ENCODE peak calls at places on chromosomes 3 and 15, in five cellular contexts. One of them, this sample, is unnamed.

GRCh38 chr3:10426346-10427233 is 78.8 kb downstream of the ATP2B2 start:
- DNase-seq in mammary epithelial cell: no peak
- DNase-seq in transverse colon: no peak
- DNase-seq in endothelial cell: no peak
- DNase-seq in tibial nerve: no peak
- DNase-seq in this sample: no peak

GRCh38 chr15:43799209-43799944 is 643 bp downstream of the SERINC4 start:
- DNase-seq in mammary epithelial cell: no peak
- DNase-seq in transverse colon: peak; percentile 32
- DNase-seq in endothelial cell: no peak
- DNase-seq in tibial nerve: no peak
- DNase-seq in this sample: no peak

GRCh38 chr3:149612456-149612855 is 45.4 kb downstream of the WWTR1 start:
- DNase-seq in mammary epithelial cell: no peak
- DNase-seq in transverse colon: no peak
- DNase-seq in endothelial cell: no peak
- DNase-seq in tibial nerve: no peak
- DNase-seq in this sample: no peak

GRCh38 chr3:188489639-188490405 is 335.9 kb downstream of the LPP start:
- DNase-seq in mammary epithelial cell: peak; percentile 17
- DNase-seq in transverse colon: no peak
- DNase-seq in endothelial cell: no peak
- DNase-seq in tibial nerve: no peak
- DNase-seq in this sample: no peak

GRCh38 chr3:110925804-110926203 is 145.8 kb upstream of the NECTIN3 start:
- DNase-seq in mammary epithelial cell: no peak
- DNase-seq in transverse colon: no peak
- DNase-seq in endothelial cell: no peak
- DNase-seq in tibial nerve: no peak
- DNase-seq in this sample: no peak

GRCh38 chr3:120300971-120301370 is 15.9 kb upstream of the GPR156 start:
- DNase-seq in mammary epithelial cell: no peak
- DNase-seq in transverse colon: no peak
- DNase-seq in endothelial cell: no peak
- DNase-seq in tibial nerve: no peak
- DNase-seq in this sample: no peak

GRCh38 chr15:71124937-71125755 is 9.9 kb downstream of the THSD4 start:
- DNase-seq in mammary epithelial cell: no peak
- DNase-seq in transverse colon: no peak
- DNase-seq in endothelial cell: no peak
- DNase-seq in tibial nerve: no peak
- DNase-seq in this sample: no peak

GRCh38 chr3:140510303-140510861 is 167.5 kb upstream of the TRIM42 start:
- DNase-seq in mammary epithelial cell: no peak
- DNase-seq in transverse colon: no peak
- DNase-seq in endothelial cell: no peak
- DNase-seq in tibial nerve: no peak
- DNase-seq in this sample: no peak

GRCh38 chr3:29026959-29027358 is 253.9 kb upstream of the RBMS3 start:
- DNase-seq in mammary epithelial cell: peak; percentile 86
- DNase-seq in transverse colon: no peak
- DNase-seq in endothelial cell: no peak
- DNase-seq in tibial nerve: no peak
- DNase-seq in this sample: no peak

GRCh38 chr15:95162967-95163531 is 931.7 kb downstream of the MCTP2 start:
- DNase-seq in mammary epithelial cell: peak; percentile 94
- DNase-seq in transverse colon: no peak
- DNase-seq in endothelial cell: no peak
- DNase-seq in tibial nerve: no peak
- DNase-seq in this sample: no peak

GRCh38 chr15:23095796-23096195 is 40.8 kb downstream of the GOLGA6L1 start:
- DNase-seq in mammary epithelial cell: no peak
- DNase-seq in transverse colon: no peak
- DNase-seq in endothelial cell: no peak
- DNase-seq in tibial nerve: no peak
- DNase-seq in this sample: no peak

GRCh38 chr3:197520311-197521276 is 35.2 kb downstream of the BDH1 start:
- DNase-seq in mammary epithelial cell: no peak
- DNase-seq in transverse colon: peak; percentile 88
- DNase-seq in endothelial cell: no peak
- DNase-seq in tibial nerve: no peak
- DNase-seq in this sample: no peak

GRCh38 chr3:15958692-15959433 is 161.1 kb upstream of the ANKRD28 start:
- DNase-seq in mammary epithelial cell: no peak
- DNase-seq in transverse colon: no peak
- DNase-seq in endothelial cell: no peak
- DNase-seq in tibial nerve: no peak
- DNase-seq in this sample: no peak

GRCh38 chr15:87944051-87944450 is 312.5 kb downstream of the NTRK3 start:
- DNase-seq in mammary epithelial cell: no peak
- DNase-seq in transverse colon: no peak
- DNase-seq in endothelial cell: no peak
- DNase-seq in tibial nerve: no peak
- DNase-seq in this sample: no peak

GRCh38 chr3:47991341-47991740 is 24.9 kb downstream of the MAP4 start:
- DNase-seq in mammary epithelial cell: no peak
- DNase-seq in transverse colon: no peak
- DNase-seq in endothelial cell: no peak
- DNase-seq in tibial nerve: no peak
- DNase-seq in this sample: no peak

GRCh38 chr3:46660543-46661523 is 32.6 kb downstream of the ALS2CL start:
- DNase-seq in mammary epithelial cell: peak; percentile 70
- DNase-seq in transverse colon: no peak
- DNase-seq in endothelial cell: no peak
- DNase-seq in tibial nerve: no peak
- DNase-seq in this sample: no peak

GRCh38 chr15:52794665-52795463 is 4.7 kb upstream of the ONECUT1 start:
- DNase-seq in mammary epithelial cell: no peak
- DNase-seq in transverse colon: no peak
- DNase-seq in endothelial cell: no peak
- DNase-seq in tibial nerve: no peak
- DNase-seq in this sample: no peak

GRCh38 chr15:35168464-35168863 is 83.4 kb upstream of the NANOGP8 start:
- DNase-seq in mammary epithelial cell: peak; percentile 11
- DNase-seq in transverse colon: no peak
- DNase-seq in endothelial cell: no peak
- DNase-seq in tibial nerve: no peak
- DNase-seq in this sample: no peak

GRCh38 chr3:50314342-50314741 is 8.2 kb downstream of the HYAL2 start:
- DNase-seq in mammary epithelial cell: no peak
- DNase-seq in transverse colon: no peak
- DNase-seq in endothelial cell: no peak
- DNase-seq in tibial nerve: no peak
- DNase-seq in this sample: no peak

GRCh38 chr3:155407331-155407730 is 113.8 kb upstream of the STRIT1 start:
- DNase-seq in mammary epithelial cell: no peak
- DNase-seq in transverse colon: no peak
- DNase-seq in endothelial cell: no peak
- DNase-seq in tibial nerve: no peak
- DNase-seq in this sample: no peak

GRCh38 chr3:155409336-155409735 is 115.9 kb upstream of the STRIT1 start:
- DNase-seq in mammary epithelial cell: no peak
- DNase-seq in transverse colon: no peak
- DNase-seq in endothelial cell: no peak
- DNase-seq in tibial nerve: no peak
- DNase-seq in this sample: no peak

GRCh38 chr3:155412856-155413255 is 119.4 kb upstream of the STRIT1 start:
- DNase-seq in mammary epithelial cell: no peak
- DNase-seq in transverse colon: no peak
- DNase-seq in endothelial cell: no peak
- DNase-seq in tibial nerve: no peak
- DNase-seq in this sample: no peak

GRCh38 chr3:155407971-155408370 is 114.5 kb upstream of the STRIT1 start:
- DNase-seq in mammary epithelial cell: no peak
- DNase-seq in transverse colon: no peak
- DNase-seq in endothelial cell: no peak
- DNase-seq in tibial nerve: no peak
- DNase-seq in this sample: no peak

DNA sequence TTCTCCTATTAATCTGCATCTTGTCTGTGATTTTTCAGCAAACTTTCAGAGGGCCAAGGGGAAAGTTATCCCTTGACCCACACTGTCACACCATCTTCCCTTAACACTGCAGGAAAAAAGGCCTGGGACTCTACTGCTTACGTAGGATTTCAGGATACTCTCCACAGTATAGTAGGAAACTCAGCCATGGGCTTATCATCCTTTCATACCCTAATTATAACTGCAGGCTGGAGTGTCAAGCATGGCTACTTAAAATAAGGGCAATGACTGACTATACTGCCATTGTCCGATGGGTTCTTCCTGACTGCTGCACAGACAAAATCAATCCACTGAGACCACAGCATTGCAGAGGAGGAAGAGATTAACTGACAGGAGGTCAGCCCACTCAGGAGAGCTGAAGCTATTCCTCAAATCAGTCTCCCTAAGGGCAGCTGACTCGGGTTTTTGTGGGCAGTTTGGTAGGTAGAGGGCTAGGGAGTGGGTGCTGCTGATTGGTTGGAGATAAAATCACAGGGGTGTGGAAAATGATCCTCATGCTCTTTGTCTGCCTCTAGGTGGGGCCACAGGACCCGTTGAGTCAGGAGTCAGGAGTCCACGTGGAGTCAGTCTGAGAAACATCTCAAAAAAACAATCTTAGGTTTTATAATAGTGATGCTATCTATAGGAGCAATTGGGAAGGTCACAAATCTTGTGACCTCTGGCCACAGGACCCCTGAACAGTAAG is 118.2 kb upstream of the STRIT1 start:
- DNase-seq in mammary epithelial cell: peak; percentile 6
- DNase-seq in transverse colon: no peak
- DNase-seq in endothelial cell: no peak
- DNase-seq in tibial nerve: no peak
- DNase-seq in this sample: no peak
- TF ChIP-seq CTCF in mammary epithelial cell: peak; percentile 31
- TF ChIP-seq CTCF in transverse colon: no peak
- TF ChIP-seq CTCF in endothelial cell: no peak
- TF ChIP-seq CTCF in tibial nerve: no peak
- TF ChIP-seq CTCF in this sample: no peak

GRCh38 chr15:33699145-33699544 is 269.2 kb upstream of the CHRM5 start:
- DNase-seq in mammary epithelial cell: no peak
- DNase-seq in transverse colon: no peak
- DNase-seq in endothelial cell: no peak
- DNase-seq in tibial nerve: no peak
- DNase-seq in this sample: no peak

GRCh38 chr15:33701304-33701696 is 267.0 kb upstream of the CHRM5 start:
- DNase-seq in mammary epithelial cell: no peak
- DNase-seq in transverse colon: no peak
- DNase-seq in endothelial cell: no peak
- DNase-seq in tibial nerve: no peak
- DNase-seq in this sample: no peak

GRCh38 chr15:33700695-33701303 is 267.5 kb upstream of the CHRM5 start:
- DNase-seq in mammary epithelial cell: peak; percentile 62
- DNase-seq in transverse colon: peak; percentile 53
- DNase-seq in endothelial cell: peak; percentile 79
- DNase-seq in tibial nerve: peak; percentile 58
- DNase-seq in this sample: peak; percentile 64

GRCh38 chr15:33698128-33698527 is 270.2 kb upstream of the CHRM5 start:
- DNase-seq in mammary epithelial cell: no peak
- DNase-seq in transverse colon: no peak
- DNase-seq in endothelial cell: no peak
- DNase-seq in tibial nerve: no peak
- DNase-seq in this sample: no peak

DNA sequence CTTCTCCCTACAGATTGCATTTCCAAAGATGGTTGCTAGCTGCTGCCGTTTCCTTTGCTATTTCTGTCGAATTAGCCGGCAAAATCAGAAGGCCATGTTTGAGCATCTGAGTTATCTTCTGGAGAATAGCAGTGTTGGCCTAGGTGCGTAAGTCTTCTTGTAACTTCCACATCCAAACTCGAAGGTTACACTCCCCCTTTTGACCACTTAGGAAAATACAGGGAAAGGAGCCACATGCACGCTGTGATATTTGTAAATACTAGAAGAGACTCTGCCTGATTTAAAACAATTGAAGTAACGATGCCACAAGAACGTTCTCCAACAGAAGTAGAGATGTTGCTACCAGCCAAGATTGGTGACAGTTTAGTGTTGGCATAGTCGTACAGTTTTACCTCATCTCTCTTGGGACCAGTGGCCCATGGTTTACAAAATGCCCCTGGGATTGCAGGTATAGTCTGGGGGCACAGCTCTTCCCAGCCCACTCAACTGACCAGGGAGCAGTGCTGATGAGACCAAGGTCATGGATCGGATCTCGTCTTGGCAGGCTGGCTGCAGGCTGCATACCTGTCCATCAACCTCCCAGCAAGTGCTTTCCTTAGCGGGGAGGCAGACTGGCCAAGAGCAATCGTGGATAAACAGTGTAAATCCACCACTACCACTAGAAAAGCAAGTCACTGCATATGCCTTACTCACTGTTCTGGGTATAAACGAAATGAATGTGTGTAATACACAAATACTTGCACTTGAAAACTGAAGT is 268.4 kb upstream of the CHRM5 start:
- DNase-seq in mammary epithelial cell: no peak
- DNase-seq in transverse colon: no peak
- DNase-seq in endothelial cell: peak; percentile 20
- DNase-seq in tibial nerve: no peak
- DNase-seq in this sample: no peak
- TF ChIP-seq CTCF in mammary epithelial cell: peak; percentile 8
- TF ChIP-seq CTCF in transverse colon: no peak
- TF ChIP-seq CTCF in endothelial cell: peak; percentile 37
- TF ChIP-seq CTCF in tibial nerve: no peak
- TF ChIP-seq CTCF in this sample: peak; percentile 53

DNA sequence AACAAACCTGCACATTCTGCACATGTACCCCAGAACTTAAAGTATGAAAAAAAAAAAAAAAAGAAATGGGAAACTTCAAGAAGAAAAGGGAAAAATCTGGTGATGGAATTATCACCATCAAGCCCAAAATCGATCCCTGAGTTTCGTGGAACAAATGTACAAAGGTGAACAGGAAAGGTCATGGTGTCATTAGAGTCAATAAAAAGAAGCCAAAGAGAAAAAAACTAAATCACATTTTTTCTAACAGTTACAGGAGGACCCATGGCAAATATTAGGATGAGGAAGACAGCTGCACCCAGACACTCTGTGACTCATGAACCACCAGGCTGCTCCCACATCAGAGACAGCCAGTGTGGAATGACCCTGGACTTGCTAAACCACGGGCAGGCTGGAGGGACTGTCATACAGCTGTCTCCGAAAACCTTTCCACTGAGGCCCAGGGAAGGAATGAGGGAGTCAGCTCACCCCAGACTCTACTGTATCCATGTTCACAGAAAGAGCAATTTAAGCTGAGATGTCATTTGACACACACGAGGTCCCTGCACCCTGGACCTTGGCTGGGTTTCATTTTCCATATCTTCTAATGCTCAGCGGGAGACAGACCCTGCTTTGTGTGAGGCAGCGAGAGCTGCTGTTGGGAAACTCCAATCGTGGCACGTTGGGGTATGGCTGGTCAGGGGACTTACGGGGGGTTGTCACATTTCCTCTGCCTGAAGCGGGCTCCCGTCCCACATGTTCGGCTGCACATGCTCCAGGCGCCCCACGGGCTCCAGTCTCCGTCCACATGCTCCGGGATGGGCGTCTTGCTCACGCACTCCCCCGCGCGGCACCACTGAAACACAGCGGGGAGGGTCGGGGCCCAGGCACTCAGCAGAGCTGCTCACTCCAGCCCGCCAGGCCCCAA is 210.2 kb downstream of the ADAMTS17 start:
- DNase-seq in mammary epithelial cell: peak; percentile 23
- DNase-seq in transverse colon: peak; percentile 24
- DNase-seq in endothelial cell: no peak
- DNase-seq in tibial nerve: no peak
- DNase-seq in this sample: no peak
- TF ChIP-seq CTCF in mammary epithelial cell: no peak
- TF ChIP-seq CTCF in transverse colon: peak; percentile 15
- TF ChIP-seq CTCF in endothelial cell: no peak
- TF ChIP-seq CTCF in tibial nerve: peak; percentile 15
- TF ChIP-seq CTCF in this sample: peak; percentile 35

GRCh38 chr3:57856675-57857074 is 100.6 kb downstream of the SLMAP start:
- DNase-seq in mammary epithelial cell: no peak
- DNase-seq in transverse colon: no peak
- DNase-seq in endothelial cell: no peak
- DNase-seq in tibial nerve: no peak
- DNase-seq in this sample: no peak
- TF ChIP-seq CTCF in mammary epithelial cell: no peak
- TF ChIP-seq CTCF in transverse colon: no peak
- TF ChIP-seq CTCF in endothelial cell: peak; percentile 29
- TF ChIP-seq CTCF in tibial nerve: no peak
- TF ChIP-seq CTCF in this sample: peak; percentile 27